ENCODE peak calls at places on chromosomes 3 and 15, in eight cellular contexts. P is heart left ventricle; G is glomerular endothelial cell; I is ovary; X is activated naive CD8-positive, alpha-beta T cell treated with anti-CD3 and anti-CD28 coated beads, Interleukin-2, amount 50 U/mL, for 24 hours; L is pulmonary artery endothelial cell; Y is naive thymus-derived CD4-positive, alpha-beta T cell; D is germinal center. A is an unnamed sample.

GRCh38 chr3:25854635-25855034 is 64.7 kb downstream of the OXSM start:
- DNase-seq in L (no peak), I (no peak), X (no peak), P (no peak), D (no peak), G (no peak), Y (no peak), A (no peak)

GRCh38 chr3:159855599-159856495 is 132.8 kb upstream of the IL12A start:
- DNase-seq in I (no peak), Y (no peak), P (no peak), X (no peak), G (no peak), D (no peak), L (no peak), A (no peak)

GRCh38 chr3:51280171-51280570 is 104.9 kb upstream of the MANF start:
- DNase-seq in G (no peak), X (no peak), D (no peak), I (no peak), L (no peak), P (no peak), Y (no peak), A (no peak)

GRCh38 chr15:31483924-31484368 is 157.3 kb downstream of the KLF13 start:
- DNase-seq in Y (peak), P (no peak), L (no peak), X (no peak), I (no peak), G (no peak), D (no peak), A (no peak)

GRCh38 chr3:150253622-150254021 is 154.5 kb upstream of the TSC22D2 start:
- DNase-seq in P (peak), X (no peak), L (no peak), I (no peak), G (no peak), Y (no peak), D (no peak), A (no peak)

GRCh38 chr3:133578548-133579191 is 5.2 kb downstream of the CDV3 start:
- DNase-seq in X (no peak), I (no peak), P (no peak), G (no peak), D (no peak), Y (no peak), L (no peak), A (no peak)

GRCh38 chr3:9499455-9500107 is 54.0 kb downstream of the LHFPL4 start:
- DNase-seq in G (no peak), Y (no peak), L (no peak), P (no peak), D (no peak), I (no peak), X (no peak), A (no peak)

GRCh38 chr3:29696311-29696710 is 415.4 kb downstream of the RBMS3 start:
- DNase-seq in D (no peak), X (no peak), P (no peak), G (no peak), L (no peak), Y (no peak), I (no peak), A (no peak)

GRCh38 chr3:47379488-47379899 is 1.3 kb upstream of the PTPN23 start:
- DNase-seq in P (no peak), Y (no peak), I (peak), G (no peak), L (no peak), D (no peak), X (no peak), A (no peak)

GRCh38 chr15:80512729-80513670 is 108.8 kb downstream of the ARNT2 start:
- DNase-seq in I (no peak), G (no peak), X (no peak), L (no peak), D (no peak), P (no peak), Y (no peak), A (no peak)